ENCODE peak calls at places on chromosomes 12 and 14, in ten cellular contexts. T is iPS-NIHi11; R is CD8-positive, alpha-beta memory T cell; V is testis; K is OCI-M1; C is fibroblast of lung; Y is B cell; U is SW480; O is myocyte; N is stomach. J is an unnamed sample.

GRCh38 chr14:99596772-99597171 is 7.2 kb downstream of the CCDC85C start:
- DNase-seq in T (no peak), R (no peak), V (no peak), K (no peak), C (no peak), Y (no peak), U (no peak), O (no peak), N (no peak), J (no peak)

GRCh38 chr12:56028511-56029165 is 7.8 kb downstream of the IKZF4 start:
- DNase-seq in T (no peak), R (no peak), V (no peak), K (no peak), C (no peak), Y (no peak), U (no peak), O (no peak), N (no peak), J (no peak)

GRCh38 chr12:69595689-69596088 is 10.4 kb downstream of the CCT2 start:
- DNase-seq in T (no peak), R (no peak), V (no peak), K (no peak), C (no peak), Y (no peak), U (no peak), O (no peak), N (no peak), J (no peak)

GRCh38 chr14:24315807-24316596 is 4.7 kb downstream of the LTB4R start:
- DNase-seq in T (peak), R (no peak), V (peak), K (no peak), C (no peak), Y (no peak), U (peak), O (no peak), N (peak), J (peak)

GRCh38 chr14:75361751-75362433 is 65.9 kb upstream of the JDP2 start:
- DNase-seq in T (no peak), R (no peak), V (peak), K (no peak), C (peak), Y (no peak), U (no peak), O (peak), N (no peak), J (no peak)

GRCh38 chr12:109951136-109951535 is 45.0 kb downstream of the GIT2 start:
- DNase-seq in T (no peak), R (no peak), V (no peak), K (no peak), C (peak), Y (no peak), U (no peak), O (peak), N (no peak), J (no peak)

GRCh38 chr12:38555620-38556596 is 239.3 kb downstream of the ALG10B start:
- DNase-seq in T (no peak), R (no peak), V (no peak), K (peak), C (no peak), Y (no peak), U (peak), O (no peak), N (no peak), J (no peak)

GRCh38 chr12:58420496-58420895 is 479.1 kb downstream of the ATP23 start:
- DNase-seq in T (no peak), R (no peak), V (no peak), K (peak), C (no peak), Y (no peak), U (no peak), O (no peak), N (no peak), J (no peak)

GRCh38 chr12:42794811-42795210 is 205.3 kb upstream of the PRICKLE1 start:
- DNase-seq in T (no peak), R (no peak), V (no peak), K (no peak), C (no peak), Y (no peak), U (no peak), O (no peak), N (no peak), J (no peak)

GRCh38 chr12:1812650-1813302 is 7.6 kb upstream of the LRTM2 start:
- DNase-seq in T (no peak), R (no peak), V (no peak), K (peak), C (peak), Y (no peak), U (peak), O (no peak), N (peak), J (peak)

GRCh38 chr12:64083285-64084210 is 138.5 kb downstream of the KICS2 start:
- DNase-seq in T (no peak), R (no peak), V (peak), K (peak), C (peak), Y (no peak), U (no peak), O (peak), N (peak), J (peak)

GRCh38 chr14:55005071-55005470 is 21.8 kb downstream of the WDHD1 start:
- DNase-seq in T (no peak), R (no peak), V (no peak), K (no peak), C (no peak), Y (no peak), U (no peak), O (no peak), N (no peak), J (no peak)

GRCh38 chr12:67449591-67450052 is 180.5 kb downstream of the CAND1 start:
- DNase-seq in T (no peak), R (no peak), V (no peak), K (peak), C (no peak), Y (no peak), U (no peak), O (no peak), N (no peak), J (no peak)

GRCh38 chr14:79656086-79656485 is 555.2 kb downstream of the DIO2 start:
- DNase-seq in T (no peak), R (no peak), V (no peak), K (no peak), C (no peak), Y (no peak), U (no peak), O (no peak), N (no peak), J (no peak)

J was measured in mucosa of gallbladder.